ENCODE peak calls at places on chromosomes 2 and 18, in ten cellular contexts. C is choroid plexus epithelial cell, U is ovary, T is Calu3, Z is spleen, Q is stomach, R is transverse colon, N is Panc1, E is astrocyte, L is WTC11. D is an unnamed sample.

GRCh38 chr2:176092270-176093144 is at the start of gene HOXD13:
- DNase-seq in C (no peak), U (no peak), T (no peak), Z (no peak), Q (peak), R (no peak), N (no peak), E (no peak), L (peak), D (no peak)

GRCh38 chr2:49839818-49840217 is 685.5 kb upstream of the FSHR start:
- DNase-seq in C (no peak), U (no peak), T (no peak), Z (no peak), Q (no peak), R (no peak), N (no peak), E (no peak), L (no peak), D (no peak)

GRCh38 chr18:9569178-9569577 is 45.2 kb downstream of the PPP4R1 start:
- DNase-seq in C (no peak), U (no peak), T (no peak), Z (no peak), Q (no peak), R (no peak), N (no peak), E (no peak), L (no peak), D (no peak)

GRCh38 chr2:105451571-105452140 is 52.8 kb upstream of the FHL2 start:
- DNase-seq in C (no peak), U (no peak), T (no peak), Z (no peak), Q (no peak), R (no peak), N (no peak), E (no peak), L (no peak), D (no peak)

GRCh38 chr2:8457620-8458255 is 224.1 kb upstream of the ID2 start:
- DNase-seq in C (no peak), U (no peak), T (peak), Z (no peak), Q (peak), R (peak), N (no peak), E (no peak), L (no peak), D (no peak)

GRCh38 chr2:201797175-201797840 is 9.0 kb upstream of the CDK15 start:
- DNase-seq in C (peak), U (no peak), T (no peak), Z (no peak), Q (no peak), R (no peak), N (peak), E (peak), L (no peak), D (no peak)

GRCh38 chr2:237665713-237666143 is 38.3 kb downstream of the LRRFIP1 start:
- DNase-seq in C (peak), U (no peak), T (no peak), Z (no peak), Q (no peak), R (no peak), N (no peak), E (no peak), L (peak), D (no peak)

GRCh38 chr2:223797811-223798721 is 39.3 kb downstream of the AP1S3 start:
- DNase-seq in C (peak), U (peak), T (no peak), Z (no peak), Q (no peak), R (no peak), N (no peak), E (peak), L (no peak), D (no peak)

GRCh38 chr2:136645458-136645857 is 119.9 kb upstream of the THSD7B start:
- DNase-seq in C (no peak), U (no peak), T (no peak), Z (no peak), Q (no peak), R (no peak), N (no peak), E (no peak), L (no peak), D (no peak)

GRCh38 chr2:151771599-151772358 is 37.5 kb upstream of the NEB start:
- DNase-seq in C (no peak), U (no peak), T (no peak), Z (peak), Q (no peak), R (peak), N (no peak), E (peak), L (no peak), D (no peak)

GRCh38 chr2:237073552-237073951 is 12.1 kb upstream of the COPS8 start:
- DNase-seq in C (peak), U (no peak), T (peak), Z (no peak), Q (no peak), R (no peak), N (no peak), E (peak), L (no peak), D (no peak)

GRCh38 chr2:1493361-1494126 is 80.3 kb downstream of the TPO start:
- DNase-seq in C (no peak), U (peak), T (no peak), Z (peak), Q (peak), R (peak), N (no peak), E (no peak), L (peak), D (no peak)

GRCh38 chr2:128315122-128315828 is 3.4 kb downstream of the HS6ST1 start:
- DNase-seq in C (no peak), U (no peak), T (no peak), Z (no peak), Q (peak), R (no peak), N (no peak), E (no peak), L (no peak), D (no peak)

GRCh38 chr18:66749030-66749429 is 145.1 kb upstream of the CDH19 start:
- DNase-seq in C (peak), U (no peak), T (peak), Z (no peak), Q (no peak), R (no peak), N (no peak), E (peak), L (no peak), D (no peak)
- TF ChIP-seq CTCF in C (peak), U (no peak), T (no peak), Z (no peak), Q (peak), R (peak), N (peak), E (no peak), L (no peak), D (peak)

DNA sequence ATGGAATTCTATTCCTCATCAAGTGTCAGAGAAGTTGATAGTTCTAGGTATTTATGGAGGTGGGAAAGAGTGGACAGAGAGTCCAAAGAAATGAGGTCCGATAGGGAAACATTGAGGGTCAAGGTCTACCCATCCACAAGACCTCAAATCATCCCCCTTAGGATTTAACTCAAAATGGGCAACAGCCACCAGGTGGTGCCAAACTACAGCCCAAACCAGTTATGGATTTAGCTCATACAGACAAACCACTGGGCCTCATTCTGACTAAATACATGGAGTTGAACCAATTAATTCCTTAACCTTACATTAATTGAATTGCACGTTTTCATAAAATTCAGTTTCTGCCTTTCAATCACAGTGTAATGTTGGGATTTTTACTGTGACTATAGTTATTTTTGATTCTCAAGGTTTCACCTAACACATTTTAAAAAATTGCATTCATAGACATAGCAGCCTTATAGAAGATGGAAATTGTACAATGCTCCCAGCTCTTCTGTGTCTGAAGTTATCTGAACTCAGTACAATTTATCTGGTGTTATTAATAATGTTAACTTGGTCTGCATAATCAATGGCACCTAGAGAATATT is 98.2 kb upstream of the HNMT start:
- DNase-seq in C (peak), U (peak), T (peak), Z (no peak), Q (peak), R (peak), N (peak), E (peak), L (peak), D (peak)
- TF ChIP-seq CTCF in C (peak), U (no peak), T (peak), Z (peak), Q (peak), R (peak), N (peak), E (peak), L (peak), D (peak)

GRCh38 chr2:24160761-24161160 is 14.1 kb upstream of the FAM228A start:
- DNase-seq in C (no peak), U (no peak), T (no peak), Z (no peak), Q (no peak), R (no peak), N (no peak), E (no peak), L (no peak), D (no peak)
- TF ChIP-seq CTCF in C (no peak), U (no peak), T (no peak), Z (no peak), Q (no peak), R (no peak), N (no peak), E (no peak), L (no peak), D (no peak)

DNA sequence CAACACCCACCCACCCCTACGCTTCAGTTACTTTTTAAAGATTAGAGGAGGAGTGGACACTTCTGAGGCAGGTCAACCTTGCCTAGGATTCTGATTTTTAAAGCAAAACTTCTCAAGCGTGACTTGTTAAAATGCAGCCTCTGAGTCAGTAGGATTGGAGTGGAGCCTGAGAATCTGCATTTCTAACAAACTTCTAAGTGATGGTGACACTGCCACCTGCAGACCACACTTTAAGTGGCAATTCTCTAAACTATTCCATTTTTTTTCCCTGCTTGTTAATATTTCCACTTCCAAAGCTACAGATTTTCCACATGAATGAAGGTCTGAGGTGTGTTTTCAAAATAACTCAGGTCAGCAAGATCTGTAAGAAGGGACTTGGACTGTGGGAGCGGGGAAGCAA is 171.1 kb upstream of the CCDC150 start:
- DNase-seq in C (no peak), U (no peak), T (no peak), Z (no peak), Q (no peak), R (no peak), N (no peak), E (no peak), L (no peak), D (no peak)
- TF ChIP-seq CTCF in C (peak), U (no peak), T (no peak), Z (no peak), Q (no peak), R (no peak), N (peak), E (no peak), L (no peak), D (peak)

GRCh38 chr2:100246163-100247145 is 75.8 kb downstream of the LONRF2 start:
- DNase-seq in C (peak), U (no peak), T (peak), Z (peak), Q (no peak), R (no peak), N (no peak), E (no peak), L (peak), D (peak)
- TF ChIP-seq CTCF in C (peak), U (no peak), T (no peak), Z (peak), Q (peak), R (peak), N (no peak), E (peak), L (peak), D (peak)

GRCh38 chr2:43210467-43211303 is 15.7 kb downstream of the ZFP36L2 start:
- DNase-seq in C (peak), U (peak), T (no peak), Z (no peak), Q (peak), R (peak), N (no peak), E (no peak), L (no peak), D (no peak)

GRCh38 chr2:43209204-43209717 is 17.1 kb downstream of the ZFP36L2 start:
- DNase-seq in C (no peak), U (no peak), T (no peak), Z (no peak), Q (no peak), R (no peak), N (no peak), E (no peak), L (no peak), D (no peak)

GRCh38 chr2:43210125-43210466 is 16.3 kb downstream of the ZFP36L2 start:
- DNase-seq in C (no peak), U (no peak), T (no peak), Z (no peak), Q (no peak), R (no peak), N (no peak), E (no peak), L (no peak), D (no peak)

GRCh38 chr2:43206602-43207001 is 19.8 kb downstream of the ZFP36L2 start:
- DNase-seq in C (no peak), U (no peak), T (no peak), Z (no peak), Q (no peak), R (no peak), N (no peak), E (no peak), L (no peak), D (no peak)

GRCh38 chr2:43207553-43208300 is 18.7 kb downstream of the ZFP36L2 start:
- DNase-seq in C (no peak), U (no peak), T (peak), Z (no peak), Q (no peak), R (peak), N (no peak), E (no peak), L (peak), D (no peak)
- TF ChIP-seq CTCF in C (no peak), U (no peak), T (no peak), Z (no peak), Q (no peak), R (no peak), N (no peak), E (no peak), L (no peak), D (no peak)